ENCODE peak calls at places on chromosomes 11 and 22, in ten cellular contexts. W is activated CD8-positive, alpha-beta T cell treated with anti-CD3 and anti-CD28 coated beads, Interleukin-2, amount 10 ng/mL, durations not matched to agents 7 days and 5 days; D is GM12878; O is NB4; S is NCI-H748 treated with DMSO at 0.1 percent for 48 hours; R is IMR-90; K is RKO; Z is activated T-cell treated with anti-CD3 and anti-CD28 coated beads for 1 hour; F is cardiac muscle cell; U is H9. P is an unnamed sample.

GRCh38 chr11:131973017-131973416 is 602.6 kb downstream of the NTM start:
- DNase-seq in O (no peak), S (no peak), R (no peak), F (no peak), D (no peak), Z (no peak), W (no peak), U (no peak), K (no peak), P (no peak)

GRCh38 chr11:69683764-69684333 is 8.7 kb upstream of the LTO1 start:
- DNase-seq in U (peak), F (peak), K (no peak), Z (no peak), O (peak), R (no peak), D (no peak), S (no peak), W (no peak), P (no peak)

GRCh38 chr11:16956538-16957153 is 57.6 kb downstream of the PLEKHA7 start:
- DNase-seq in U (no peak), K (no peak), Z (no peak), S (no peak), R (no peak), D (no peak), O (no peak), W (no peak), F (no peak), P (no peak)

GRCh38 chr22:27045103-27045940 is 387.9 kb downstream of the MIAT start:
- DNase-seq in O (no peak), W (no peak), R (peak), F (peak), S (peak), Z (no peak), K (peak), U (no peak), D (no peak), P (no peak)

GRCh38 chr11:11983427-11983826 is 25.0 kb downstream of the DKK3 start:
- DNase-seq in W (no peak), K (no peak), S (no peak), D (no peak), U (peak), Z (no peak), R (no peak), F (no peak), O (no peak), P (no peak)

GRCh38 chr11:20003357-20003756 is 156.9 kb downstream of the DBX1 start:
- DNase-seq in K (no peak), U (no peak), W (no peak), S (no peak), R (no peak), Z (no peak), F (no peak), D (no peak), O (no peak), P (no peak)

GRCh38 chr22:23397618-23398567 is 182.2 kb downstream of the IGLL1 start:
- DNase-seq in Z (no peak), S (no peak), K (no peak), D (no peak), F (no peak), R (no peak), W (no peak), O (no peak), U (no peak), P (no peak)

GRCh38 chr11:3879216-3879966 is 23.9 kb downstream of the STIM1 start:
- DNase-seq in O (no peak), F (no peak), W (no peak), D (peak), K (no peak), S (no peak), R (no peak), U (no peak), Z (no peak), P (no peak)

GRCh38 chr11:18452927-18453326 is 2.7 kb upstream of the LDHAL6A start:
- DNase-seq in O (no peak), F (no peak), W (no peak), R (peak), K (peak), S (no peak), Z (no peak), D (no peak), U (no peak), P (no peak)

GRCh38 chr11:47917643-47918369 is 62.6 kb upstream of the PTPRJ start:
- DNase-seq in O (peak), S (peak), R (peak), F (peak), K (peak), Z (no peak), D (no peak), W (no peak), U (peak), P (no peak)

GRCh38 chr11:45073575-45074225 is 72.7 kb upstream of the PRDM11 start:
- DNase-seq in F (no peak), D (no peak), Z (no peak), O (peak), K (no peak), U (no peak), S (no peak), R (no peak), W (peak), P (no peak)

GRCh38 chr22:27242917-27243589 is 558.5 kb downstream of the MN1 start:
- DNase-seq in O (no peak), S (no peak), U (no peak), F (no peak), W (no peak), K (no peak), R (no peak), Z (no peak), D (no peak), P (no peak)

GRCh38 chr11:2752923-2753322 is 53.1 kb upstream of the KCNQ1OT1 start:
- DNase-seq in Z (no peak), R (peak), W (no peak), S (no peak), D (peak), K (no peak), U (no peak), F (peak), O (no peak), P (no peak)

GRCh38 chr11:60251485-60252207 is 8.7 kb upstream of the MS4A4E start:
- DNase-seq in D (peak), K (peak), O (peak), U (peak), W (peak), F (peak), S (peak), Z (no peak), R (no peak), P (no peak)

GRCh38 chr11:3781423-3781822 is 15.9 kb downstream of the NUP98 start:
- DNase-seq in W (no peak), F (peak), U (no peak), R (peak), K (no peak), Z (no peak), D (no peak), O (peak), S (no peak), P (no peak)

GRCh38 chr11:2583605-2583958 is 116.2 kb downstream of the KCNQ1OT1 start:
- DNase-seq in D (no peak), Z (no peak), U (peak), S (no peak), W (no peak), K (no peak), F (no peak), R (no peak), O (no peak), P (no peak)

GRCh38 chr11:93288079-93288478 is 42.5 kb upstream of the DEUP1 start:
- DNase-seq in F (no peak), O (no peak), S (no peak), K (no peak), D (peak), U (no peak), Z (no peak), R (no peak), W (no peak), P (peak)

GRCh38 chr11:120964857-120965256 is 59.0 kb upstream of the TBCEL start:
- DNase-seq in K (no peak), O (no peak), W (no peak), D (no peak), F (peak), R (peak), U (no peak), S (no peak), Z (no peak), P (no peak)

GRCh38 chr22:50171965-50172421 is 1.5 kb downstream of the PANX2 start:
- DNase-seq in F (no peak), W (no peak), R (no peak), D (no peak), K (no peak), S (no peak), O (no peak), U (no peak), Z (no peak), P (no peak)

GRCh38 chr22:23057331-23057730 is 13.0 kb upstream of the GNAZ start:
- DNase-seq in F (no peak), O (no peak), K (no peak), D (no peak), Z (no peak), U (no peak), R (no peak), S (no peak), W (no peak), P (no peak)

GRCh38 chr11:63897459-63898156 is 19.4 kb downstream of the RCOR2 start:
- DNase-seq in W (no peak), O (no peak), D (no peak), Z (no peak), R (no peak), K (no peak), U (no peak), F (no peak), S (no peak), P (no peak)

GRCh38 chr11:69076129-69076791 is 27.5 kb downstream of the TPCN2 start:
- DNase-seq in F (peak), U (no peak), K (no peak), S (no peak), R (peak), D (no peak), O (peak), W (no peak), Z (no peak), P (no peak)

GRCh38 chr11:114131366-114131963 is 72.0 kb downstream of the ZBTB16 start:
- DNase-seq in S (no peak), O (no peak), R (no peak), Z (no peak), K (no peak), U (no peak), F (no peak), D (no peak), W (peak), P (no peak)

GRCh38 chr11:12216542-12217422 is 106.4 kb downstream of the MICAL2 start:
- DNase-seq in R (peak), K (no peak), O (no peak), S (no peak), D (no peak), F (peak), Z (no peak), W (no peak), U (no peak), P (no peak)

GRCh38 chr22:47071812-47072641 is 309.6 kb downstream of the TBC1D22A start:
- DNase-seq in S (no peak), D (no peak), W (no peak), U (peak), K (no peak), O (no peak), F (no peak), R (no peak), Z (no peak), P (no peak)

GRCh38 chr22:35317680-35318290 is 18.1 kb downstream of the TOM1 start:
- DNase-seq in W (no peak), F (no peak), S (no peak), R (no peak), D (no peak), U (no peak), Z (no peak), K (no peak), O (no peak), P (no peak)

P was measured in GM12864.